ENCODE peak calls at places on chromosomes 4 and X, in seven cellular contexts. W is ELR, E is keratinocyte, O is tibial nerve, R is heart left ventricle, D is EL, I is tibial artery. Y is an unnamed sample.

GRCh38 chr4:1150875-1151274 is 21.5 kb downstream of the SPON2 start:
- DNase-seq in O (no peak), D (no peak), W (no peak), E (no peak), R (no peak), I (no peak), Y (no peak)

GRCh38 chrX:44260609-44261008 is 82.9 kb downstream of the EFHC2 start:
- DNase-seq in E (no peak), W (no peak), O (no peak), R (no peak), I (no peak), D (no peak), Y (no peak)

GRCh38 chr4:1871471-1872021 is 353 bp downstream of the NSD2 start:
- DNase-seq in R (peak), D (peak), I (no peak), O (no peak), E (no peak), W (peak), Y (peak)

GRCh38 chr4:173317003-173317402 is 17.2 kb downstream of the HMGB2 start:
- DNase-seq in W (peak), I (no peak), O (no peak), R (no peak), E (no peak), D (no peak), Y (no peak)

GRCh38 chr4:80215449-80216052 is 18.2 kb downstream of the PRDM8 start:
- DNase-seq in I (no peak), D (peak), R (no peak), W (peak), O (no peak), E (no peak), Y (no peak)

GRCh38 chrX:133376422-133376821 is 38.9 kb downstream of the GPC4 start:
- DNase-seq in I (no peak), D (no peak), E (no peak), O (no peak), W (no peak), R (no peak), Y (no peak)

GRCh38 chr4:72974694-72975487 is 94.6 kb downstream of the COX18 start:
- DNase-seq in W (peak), O (no peak), E (no peak), R (no peak), D (peak), I (no peak), Y (peak)

GRCh38 chrX:39065051-39065871 is 264.0 kb downstream of the MID1IP1 start:
- DNase-seq in R (no peak), I (no peak), E (no peak), O (no peak), W (no peak), D (no peak), Y (no peak)

GRCh38 chrX:30935985-30936384 is 46.9 kb upstream of the TAB3 start:
- DNase-seq in R (no peak), E (no peak), W (peak), D (peak), O (no peak), I (no peak), Y (peak)

GRCh38 chr4:76246852-76247251 is 4.7 kb upstream of the FAM47E start:
- DNase-seq in O (no peak), I (no peak), W (no peak), E (no peak), R (no peak), D (no peak), Y (no peak)